ENCODE peak calls at places on chromosomes 13 and 19, in four cellular contexts. One of them, this sample, is unnamed.

GRCh38 chr13:98050041-98050466 is 92.8 kb upstream of the FARP1 start:
- DNase-seq in Peyer's patch: no peak
- DNase-seq in cardiac fibroblast: peak
- DNase-seq in CD8-positive, alpha-beta T cell: no peak
- DNase-seq in this sample: no peak

GRCh38 chr13:27349458-27349857 is 75.0 kb upstream of the GTF3A start:
- DNase-seq in CD8-positive, alpha-beta T cell: no peak
- DNase-seq in Peyer's patch: no peak
- DNase-seq in cardiac fibroblast: peak
- DNase-seq in this sample: no peak

GRCh38 chr13:111031531-111031961 is 83.6 kb upstream of the ARHGEF7 start:
- DNase-seq in Peyer's patch: no peak
- DNase-seq in cardiac fibroblast: peak
- DNase-seq in CD8-positive, alpha-beta T cell: no peak
- DNase-seq in this sample: no peak

GRCh38 chr13:28056970-28057712 is 43.2 kb downstream of the FLT3 start:
- DNase-seq in Peyer's patch: no peak
- DNase-seq in cardiac fibroblast: no peak
- DNase-seq in CD8-positive, alpha-beta T cell: no peak
- DNase-seq in this sample: peak

GRCh38 chr19:38079926-38080380 is 144.1 kb downstream of the DPF1 start:
- DNase-seq in Peyer's patch: no peak
- DNase-seq in CD8-positive, alpha-beta T cell: no peak
- DNase-seq in cardiac fibroblast: peak
- DNase-seq in this sample: peak

GRCh38 chr13:113488283-113488682 is 2.2 kb downstream of the DCUN1D2 start:
- DNase-seq in cardiac fibroblast: no peak
- DNase-seq in CD8-positive, alpha-beta T cell: no peak
- DNase-seq in Peyer's patch: no peak
- DNase-seq in this sample: no peak

GRCh38 chr19:4506449-4507149 is 11.7 kb downstream of the PLIN4 start:
- DNase-seq in cardiac fibroblast: peak
- DNase-seq in Peyer's patch: no peak
- DNase-seq in CD8-positive, alpha-beta T cell: no peak
- DNase-seq in this sample: no peak

GRCh38 chr19:50324331-50324730 is 4.8 kb downstream of the KCNC3 start:
- DNase-seq in Peyer's patch: no peak
- DNase-seq in cardiac fibroblast: no peak
- DNase-seq in CD8-positive, alpha-beta T cell: no peak
- DNase-seq in this sample: no peak

GRCh38 chr19:49613374-49613773 is 22.4 kb downstream of the PRR12 start:
- DNase-seq in cardiac fibroblast: peak
- DNase-seq in Peyer's patch: no peak
- DNase-seq in CD8-positive, alpha-beta T cell: no peak
- DNase-seq in this sample: no peak

GRCh38 chr13:25874907-25875306 is 176.9 kb downstream of the SHISA2 start:
- DNase-seq in Peyer's patch: no peak
- DNase-seq in CD8-positive, alpha-beta T cell: peak
- DNase-seq in cardiac fibroblast: no peak
- DNase-seq in this sample: no peak

GRCh38 chr19:33796164-33797100 is at the start of gene KCTD15:
- DNase-seq in cardiac fibroblast: peak
- DNase-seq in CD8-positive, alpha-beta T cell: no peak
- DNase-seq in Peyer's patch: peak
- DNase-seq in this sample: no peak

GRCh38 chr13:105655046-105655445 is 880.4 kb downstream of the EFNB2 start:
- DNase-seq in CD8-positive, alpha-beta T cell: no peak
- DNase-seq in Peyer's patch: no peak
- DNase-seq in cardiac fibroblast: peak
- DNase-seq in this sample: no peak

GRCh38 chr13:21670006-21670882 is 629 bp upstream of the FGF9 start:
- DNase-seq in cardiac fibroblast: peak
- DNase-seq in Peyer's patch: peak
- DNase-seq in CD8-positive, alpha-beta T cell: peak
- DNase-seq in this sample: peak

GRCh38 chr13:23445794-23446193 is 12.3 kb upstream of the SACS start:
- DNase-seq in Peyer's patch: no peak
- DNase-seq in CD8-positive, alpha-beta T cell: no peak
- DNase-seq in cardiac fibroblast: no peak
- DNase-seq in this sample: no peak

GRCh38 chr19:57903298-57904174 is 12.9 kb downstream of the ZNF417 start:
- DNase-seq in Peyer's patch: peak
- DNase-seq in cardiac fibroblast: peak
- DNase-seq in CD8-positive, alpha-beta T cell: no peak
- DNase-seq in this sample: no peak

GRCh38 chr13:66405908-66406802 is 824.0 kb downstream of the PCDH9 start:
- DNase-seq in cardiac fibroblast: peak
- DNase-seq in Peyer's patch: no peak
- DNase-seq in CD8-positive, alpha-beta T cell: no peak
- DNase-seq in this sample: no peak

GRCh38 chr13:65946387-65946786 is 1283.7 kb downstream of the PCDH9 start:
- DNase-seq in Peyer's patch: no peak
- DNase-seq in CD8-positive, alpha-beta T cell: no peak
- DNase-seq in cardiac fibroblast: peak
- DNase-seq in this sample: no peak

GRCh38 chr19:1942078-1942933 is 1.3 kb downstream of the CSNK1G2 start:
- DNase-seq in cardiac fibroblast: peak
- DNase-seq in CD8-positive, alpha-beta T cell: peak
- DNase-seq in Peyer's patch: peak
- DNase-seq in this sample: peak

GRCh38 chr13:51534075-51534817 is 50.0 kb upstream of the WDFY2 start:
- DNase-seq in Peyer's patch: no peak
- DNase-seq in CD8-positive, alpha-beta T cell: peak
- DNase-seq in cardiac fibroblast: peak
- DNase-seq in this sample: no peak

GRCh38 chr13:21040120-21040834 is 21.1 kb downstream of the LATS2 start:
- DNase-seq in Peyer's patch: no peak
- DNase-seq in CD8-positive, alpha-beta T cell: no peak
- DNase-seq in cardiac fibroblast: no peak
- DNase-seq in this sample: no peak

GRCh38 chr19:13932911-13933393 is 5.3 kb downstream of the PODNL1 start:
- DNase-seq in CD8-positive, alpha-beta T cell: no peak
- DNase-seq in cardiac fibroblast: no peak
- DNase-seq in Peyer's patch: peak
- DNase-seq in this sample: no peak

GRCh38 chr19:15187026-15188007 is 13.5 kb downstream of the NOTCH3 start:
- DNase-seq in CD8-positive, alpha-beta T cell: no peak
- DNase-seq in cardiac fibroblast: peak
- DNase-seq in Peyer's patch: no peak
- DNase-seq in this sample: no peak

GRCh38 chr13:111396457-111396856 is 76.0 kb downstream of the TEX29 start:
- DNase-seq in Peyer's patch: peak
- DNase-seq in CD8-positive, alpha-beta T cell: peak
- DNase-seq in cardiac fibroblast: no peak
- DNase-seq in this sample: no peak

GRCh38 chr19:18401580-18402112 is 4.2 kb upstream of the LRRC25 start:
- DNase-seq in cardiac fibroblast: peak
- DNase-seq in Peyer's patch: no peak
- DNase-seq in CD8-positive, alpha-beta T cell: no peak
- DNase-seq in this sample: peak

GRCh38 chr19:41888926-41889325 is 5.9 kb downstream of the ARHGEF1 start:
- DNase-seq in cardiac fibroblast: no peak
- DNase-seq in Peyer's patch: no peak
- DNase-seq in CD8-positive, alpha-beta T cell: no peak
- DNase-seq in this sample: no peak
- TF ChIP-seq CTCF in cardiac fibroblast: no peak
- TF ChIP-seq CTCF in Peyer's patch: no peak
- TF ChIP-seq CTCF in CD8-positive, alpha-beta T cell: peak
- TF ChIP-seq CTCF in this sample: no peak

GRCh38 chr13:49683489-49683888 is 7.8 kb downstream of the EBPL start:
- DNase-seq in cardiac fibroblast: no peak
- DNase-seq in CD8-positive, alpha-beta T cell: no peak
- DNase-seq in Peyer's patch: no peak
- DNase-seq in this sample: peak

GRCh38 chr13:49681837-49682236 is 9.4 kb downstream of the EBPL start:
- DNase-seq in cardiac fibroblast: no peak
- DNase-seq in CD8-positive, alpha-beta T cell: no peak
- DNase-seq in Peyer's patch: no peak
- DNase-seq in this sample: no peak

GRCh38 chr13:49676581-49677298 is 14.5 kb downstream of the EBPL start:
- DNase-seq in Peyer's patch: no peak
- DNase-seq in cardiac fibroblast: no peak
- DNase-seq in CD8-positive, alpha-beta T cell: no peak
- DNase-seq in this sample: no peak

GRCh38 chr13:49678172-49678914 is 12.9 kb downstream of the EBPL start:
- DNase-seq in cardiac fibroblast: no peak
- DNase-seq in CD8-positive, alpha-beta T cell: no peak
- DNase-seq in Peyer's patch: no peak
- DNase-seq in this sample: no peak

DNA sequence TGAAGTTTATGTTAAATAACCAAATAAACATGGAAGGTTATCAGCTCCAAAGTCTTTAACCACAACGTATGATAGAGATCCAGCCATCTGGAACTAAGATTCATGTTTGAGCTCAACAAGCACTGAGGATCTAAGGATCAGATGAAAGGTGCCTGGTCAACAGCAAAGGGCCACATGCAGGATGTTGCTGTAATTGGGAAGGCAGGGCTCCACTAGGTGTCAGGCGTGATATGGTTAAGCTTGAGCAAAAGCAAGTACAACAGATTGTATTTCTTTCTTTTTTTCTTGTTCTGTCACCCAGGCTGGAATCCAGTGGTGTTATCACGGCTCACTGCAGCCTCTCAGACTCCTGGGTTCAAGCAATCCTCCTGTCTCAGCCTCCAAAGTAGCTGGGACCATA is 12.0 kb downstream of the EBPL start:
- DNase-seq in CD8-positive, alpha-beta T cell: no peak
- DNase-seq in cardiac fibroblast: no peak
- DNase-seq in Peyer's patch: no peak
- DNase-seq in this sample: peak
- TF ChIP-seq CTCF in CD8-positive, alpha-beta T cell: no peak
- TF ChIP-seq CTCF in cardiac fibroblast: peak
- TF ChIP-seq CTCF in Peyer's patch: no peak
- TF ChIP-seq CTCF in this sample: peak

GRCh38 chr19:53388168-53388567 is 6.8 kb upstream of the ZNF765 start:
- DNase-seq in CD8-positive, alpha-beta T cell: no peak
- DNase-seq in Peyer's patch: no peak
- DNase-seq in cardiac fibroblast: peak
- DNase-seq in this sample: no peak
- TF ChIP-seq CTCF in CD8-positive, alpha-beta T cell: no peak
- TF ChIP-seq CTCF in Peyer's patch: no peak
- TF ChIP-seq CTCF in cardiac fibroblast: no peak
- TF ChIP-seq CTCF in this sample: no peak

GRCh38 chr13:53200498-53201453 is 172.2 kb downstream of the OLFM4 start:
- DNase-seq in CD8-positive, alpha-beta T cell: no peak
- DNase-seq in Peyer's patch: peak
- DNase-seq in cardiac fibroblast: peak
- DNase-seq in this sample: peak
- TF ChIP-seq CTCF in CD8-positive, alpha-beta T cell: no peak
- TF ChIP-seq CTCF in Peyer's patch: peak
- TF ChIP-seq CTCF in cardiac fibroblast: peak
- TF ChIP-seq CTCF in this sample: no peak

DNA sequence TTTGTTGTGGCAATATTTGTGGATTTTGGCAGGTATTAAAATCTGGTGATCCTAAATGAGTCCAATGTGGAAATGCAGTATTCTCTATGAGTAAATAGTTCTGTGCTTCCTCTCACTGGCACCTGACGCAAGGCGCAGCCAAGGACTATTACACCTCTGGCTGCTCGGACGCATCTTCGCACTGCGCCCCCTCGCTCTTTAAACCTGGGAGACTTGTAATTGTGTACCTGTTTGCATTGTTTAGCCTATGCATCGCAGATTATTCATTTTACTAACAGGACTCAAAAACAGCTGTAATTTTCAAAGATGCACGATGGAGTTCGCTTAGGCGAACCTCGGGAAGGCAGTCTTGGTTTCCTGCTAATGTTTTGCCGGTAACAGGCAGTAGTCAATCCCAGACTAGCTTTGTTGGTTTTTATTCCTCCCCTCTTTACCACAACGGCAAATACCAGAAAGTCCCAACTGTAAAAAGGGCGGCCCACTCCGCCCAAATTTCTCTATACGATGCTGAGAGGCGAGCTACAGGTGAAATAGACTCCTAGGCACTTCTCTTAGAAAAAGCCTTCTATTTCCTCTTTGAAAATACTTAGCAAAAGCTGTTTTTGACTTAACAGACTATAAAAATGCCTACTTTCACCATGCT is 113.3 kb downstream of the KCNRG start:
- DNase-seq in cardiac fibroblast: no peak
- DNase-seq in Peyer's patch: no peak
- DNase-seq in CD8-positive, alpha-beta T cell: no peak
- DNase-seq in this sample: peak
- TF ChIP-seq CTCF in cardiac fibroblast: no peak
- TF ChIP-seq CTCF in Peyer's patch: no peak
- TF ChIP-seq CTCF in CD8-positive, alpha-beta T cell: no peak
- TF ChIP-seq CTCF in this sample: no peak

GRCh38 chr13:77000475-77000874 is 8.6 kb downstream of the CLN5 start:
- DNase-seq in Peyer's patch: no peak
- DNase-seq in cardiac fibroblast: no peak
- DNase-seq in CD8-positive, alpha-beta T cell: no peak
- DNase-seq in this sample: no peak

GRCh38 chr13:77002590-77003190 is 10.8 kb downstream of the CLN5 start:
- DNase-seq in cardiac fibroblast: peak
- DNase-seq in Peyer's patch: no peak
- DNase-seq in CD8-positive, alpha-beta T cell: no peak
- DNase-seq in this sample: no peak

GRCh38 chr13:77001963-77002587 is 10.2 kb downstream of the CLN5 start:
- DNase-seq in cardiac fibroblast: no peak
- DNase-seq in Peyer's patch: no peak
- DNase-seq in CD8-positive, alpha-beta T cell: no peak
- DNase-seq in this sample: no peak

DNA sequence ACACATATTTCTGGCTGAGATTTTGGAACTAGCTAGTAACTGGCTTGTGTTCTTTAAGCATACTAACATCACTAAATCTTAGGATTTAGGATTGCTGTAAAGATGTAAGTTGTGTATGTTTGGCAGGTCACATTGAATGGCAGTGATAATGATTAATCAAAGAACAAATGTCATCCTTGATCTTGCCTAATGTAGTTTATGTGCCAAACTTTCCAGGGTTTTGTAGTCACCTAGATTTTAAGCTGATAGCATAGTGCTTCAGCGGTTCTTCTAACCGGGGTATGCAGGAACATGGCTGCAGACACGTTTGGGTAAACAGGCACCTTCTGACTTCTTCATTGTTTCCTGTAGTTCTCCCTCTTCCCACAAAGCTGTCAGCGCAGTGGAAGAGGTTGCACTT is 9.7 kb downstream of the CLN5 start:
- DNase-seq in CD8-positive, alpha-beta T cell: no peak
- DNase-seq in cardiac fibroblast: no peak
- DNase-seq in Peyer's patch: no peak
- DNase-seq in this sample: no peak
- TF ChIP-seq CTCF in CD8-positive, alpha-beta T cell: no peak
- TF ChIP-seq CTCF in cardiac fibroblast: no peak
- TF ChIP-seq CTCF in Peyer's patch: no peak
- TF ChIP-seq CTCF in this sample: no peak

GRCh38 chr13:55516610-55517009 is 1624.1 kb upstream of the PRR20A start:
- DNase-seq in CD8-positive, alpha-beta T cell: no peak
- DNase-seq in cardiac fibroblast: no peak
- DNase-seq in Peyer's patch: no peak
- DNase-seq in this sample: no peak

GRCh38 chr13:55517312-55517711 is 1623.4 kb upstream of the PRR20A start:
- DNase-seq in cardiac fibroblast: no peak
- DNase-seq in Peyer's patch: no peak
- DNase-seq in CD8-positive, alpha-beta T cell: no peak
- DNase-seq in this sample: no peak
- TF ChIP-seq CTCF in cardiac fibroblast: no peak
- TF ChIP-seq CTCF in Peyer's patch: no peak
- TF ChIP-seq CTCF in CD8-positive, alpha-beta T cell: no peak
- TF ChIP-seq CTCF in this sample: no peak

This sample was measured in GM13976.